ENCODE peak calls at places on chromosomes 1 and 21, in ten cellular contexts. M is small intestine; V is endodermal cell; Y is tibial artery; Q is lower lobe of right lung; K is GM23338; S is right atrium auricular region; G is neural progenitor cell; F is CD8-positive, alpha-beta memory T cell; J is pancreas. T is an unnamed sample.

GRCh38 chr1:222641269-222641948 is 23.5 kb downstream of the MIA3 start:
- DNase-seq in M (no peak), Q (no peak), F (no peak), V (no peak), K (peak; percentile 1), S (no peak), J (no peak), G (no peak), Y (no peak), T (no peak)

GRCh38 chr1:200035397-200035955 is 8.0 kb downstream of the NR5A2 start:
- DNase-seq in F (no peak), K (peak; percentile 69), S (no peak), V (peak; percentile 73), J (peak; percentile 41), Q (no peak), G (peak; percentile 55), M (no peak), Y (no peak), T (peak; percentile 52)

GRCh38 chr1:234760303-234760723 is 150.3 kb upstream of the IRF2BP2 start:
- DNase-seq in V (peak; percentile 83), M (no peak), F (no peak), S (no peak), J (no peak), Y (no peak), G (no peak), K (peak; percentile 88), Q (no peak), T (no peak)

GRCh38 chr1:31382379-31382989 is 9.6 kb upstream of the FABP3 start:
- DNase-seq in M (no peak), V (no peak), F (no peak), S (no peak), G (no peak), J (no peak), K (no peak), Y (no peak), Q (no peak), T (no peak)

GRCh38 chr1:52152976-52153375 is 11.1 kb downstream of the ZFYVE9 start:
- DNase-seq in K (no peak), G (no peak), Q (no peak), Y (no peak), F (no peak), M (no peak), J (no peak), V (no peak), S (no peak), T (no peak)

GRCh38 chr1:217029311-217030157 is 306.3 kb upstream of the ESRRG start:
- DNase-seq in K (no peak), M (peak; percentile 67), Y (no peak), G (no peak), J (peak; percentile 54), V (no peak), F (no peak), S (no peak), Q (peak; percentile 50), T (peak; percentile 66)

GRCh38 chr1:43531453-43531905 is 796 bp downstream of the PTPRF start:
- DNase-seq in S (no peak), J (no peak), F (no peak), V (peak; percentile 83), Y (no peak), K (peak; percentile 71), Q (peak; percentile 69), M (peak; percentile 61), G (peak; percentile 71), T (peak; percentile 59)

GRCh38 chr1:77175230-77175844 is 43.9 kb downstream of the PIGK start:
- DNase-seq in Q (no peak), V (peak; percentile 59), Y (no peak), G (peak; percentile 53), J (no peak), F (no peak), M (no peak), S (no peak), K (peak; percentile 59), T (no peak)

GRCh38 chr1:15188145-15188544 is 34.6 kb downstream of the TMEM51 start:
- DNase-seq in F (no peak), K (no peak), Q (no peak), Y (no peak), S (no peak), V (peak; percentile 88), J (no peak), G (peak; percentile 57), M (peak; percentile 68), T (peak; percentile 45)

GRCh38 chr1:13702425-13703127 is 2.6 kb downstream of the PRDM2 start:
- DNase-seq in F (peak; percentile 64), M (no peak), G (no peak), V (no peak), J (no peak), Y (no peak), S (no peak), K (no peak), Q (no peak), T (no peak)

GRCh38 chr1:113783254-113784103 is 24.2 kb upstream of the PHTF1 start:
- DNase-seq in G (no peak), F (peak; percentile 25), J (peak; percentile 28), M (peak; percentile 61), K (no peak), Y (no peak), Q (no peak), S (no peak), V (no peak), T (peak; percentile 68)

GRCh38 chr1:57019240-57019805 is 53.5 kb upstream of the C8B start:
- DNase-seq in G (no peak), J (no peak), Q (no peak), Y (no peak), F (no peak), K (no peak), S (no peak), V (no peak), M (peak; percentile 52), T (no peak)

GRCh38 chr1:1847061-1847460 is 43.8 kb downstream of the GNB1 start:
- DNase-seq in Y (no peak), M (peak; percentile 87), G (no peak), J (peak; percentile 20), F (no peak), S (no peak), K (no peak), Q (no peak), V (no peak), T (no peak)

GRCh38 chr1:1839311-1839965 is 51.4 kb downstream of the GNB1 start:
- DNase-seq in F (no peak), M (no peak), Y (no peak), J (no peak), Q (no peak), G (no peak), K (no peak), S (no peak), V (no peak), T (no peak)

GRCh38 chr1:1846386-1846918 is 44.4 kb downstream of the GNB1 start:
- DNase-seq in V (no peak), Y (no peak), S (no peak), J (no peak), F (no peak), Q (no peak), G (no peak), M (no peak), K (no peak), T (no peak)

GRCh38 chr1:1841575-1841991 is 49.3 kb downstream of the GNB1 start:
- DNase-seq in G (no peak), Y (no peak), F (no peak), J (no peak), S (no peak), K (no peak), M (no peak), Q (no peak), V (no peak), T (no peak)

GRCh38 chr1:1842360-1843146 is 48.3 kb downstream of the GNB1 start:
- DNase-seq in Q (no peak), J (no peak), F (no peak), Y (no peak), V (no peak), S (no peak), M (no peak), G (no peak), K (no peak), T (no peak)
- H3K4me1 ChIP-seq in Q (peaks cover 61% of the 10 kb centered on the region), J (peaks cover 2% of the 10 kb centered on the region), F (peaks cover 24% of the 10 kb centered on the region), Y (no peaks in the 10 kb centered on the region), V (peaks cover 9% of the 10 kb centered on the region), S (no peaks in the 10 kb centered on the region), M (peaks cover 19% of the 10 kb centered on the region), G (no peaks in the 10 kb centered on the region), K (peaks cover 2% of the 10 kb centered on the region), T (peaks cover 41% of the 10 kb centered on the region)

DNA sequence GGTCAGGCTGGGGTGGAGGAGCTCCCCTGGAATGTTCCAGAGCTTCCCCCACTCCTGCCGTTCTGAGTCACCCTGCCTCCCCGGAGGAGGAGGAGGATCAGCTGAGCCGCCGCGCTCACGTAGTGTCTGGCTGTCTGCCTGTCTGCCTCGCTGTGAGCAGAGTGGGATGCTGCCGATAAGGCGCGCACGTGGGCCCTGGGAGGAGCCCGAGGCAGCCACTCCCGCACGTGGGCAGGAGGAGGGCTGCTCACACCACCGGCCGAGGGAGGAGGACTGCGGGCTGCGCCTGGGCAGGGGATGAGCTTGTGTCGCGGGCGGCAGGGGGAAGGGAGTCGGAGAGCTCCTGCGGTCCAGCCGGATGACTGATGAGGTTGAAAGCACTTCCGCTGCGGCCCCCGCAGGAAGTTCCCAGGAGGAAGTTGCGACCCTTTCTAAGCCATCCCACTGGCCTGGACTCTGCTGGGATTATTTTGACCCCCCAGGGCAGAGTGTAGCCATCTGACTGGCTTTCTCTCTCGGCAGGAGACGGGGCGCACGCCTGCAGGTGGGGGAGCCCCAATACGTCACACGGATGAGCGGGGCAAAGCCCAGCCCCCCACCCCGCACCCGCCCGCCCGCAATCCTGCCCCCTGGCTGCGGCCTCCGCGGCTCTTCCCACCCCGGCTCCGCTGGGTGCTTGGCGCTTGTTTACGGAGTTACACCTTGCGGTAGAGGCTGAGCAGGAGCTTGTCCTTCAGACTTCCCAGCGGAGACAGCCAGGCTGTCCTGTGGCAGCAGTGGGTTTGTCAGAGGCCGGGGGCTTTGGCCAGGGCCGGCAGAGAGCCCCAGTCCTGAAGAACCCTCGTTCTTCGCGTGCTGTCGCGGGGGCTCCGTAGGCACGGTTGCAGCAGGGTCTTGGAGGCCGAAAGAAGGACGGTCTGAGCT is 9.8 kb downstream of the PDXK start:
- DNase-seq in G (peak; percentile 87), V (peak; percentile 93), J (peak; percentile 90), M (peak; percentile 88), S (peak; percentile 97), F (peak; percentile 84), Q (peak; percentile 96), Y (peak; percentile 97), K (peak; percentile 94), T (peak; percentile 96)
- H3K4me3 ChIP-seq in G (peak overlapping the region; percentile 63), V (peak overlapping the region; percentile 82), J (no peak overlapping the region), M (peak overlapping the region; percentile 25), S (peak overlapping the region; percentile 43), F (peak overlapping the region; percentile 66), Q (peak overlapping the region; percentile 57), Y (peak overlapping the region; percentile 72), K (peak overlapping the region; percentile 88), T (peak overlapping the region; percentile 40)

DNA sequence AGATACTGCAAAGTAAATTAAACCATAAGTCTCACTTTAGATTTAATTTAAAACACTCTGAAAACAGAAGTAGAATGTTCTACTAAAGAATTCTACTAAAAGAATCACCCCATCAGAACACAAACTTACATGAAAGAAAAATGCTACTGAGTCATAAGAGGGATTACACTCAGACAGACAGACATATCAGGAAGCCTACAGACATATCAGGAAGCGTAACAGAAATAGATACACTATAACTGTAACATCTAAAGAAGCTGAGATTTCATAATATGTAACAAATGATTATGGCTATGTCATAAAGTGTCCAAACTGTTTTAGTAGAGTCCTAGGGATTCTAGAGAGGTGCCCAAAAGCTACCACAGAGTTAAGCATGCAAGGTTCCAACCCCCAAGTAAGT is 23.9 kb downstream of the FOXJ3 start:
- DNase-seq in Q (no peak), M (no peak), J (no peak), F (no peak), K (no peak), V (no peak), Y (no peak), S (no peak), G (no peak), T (no peak)
- H3K4me1 ChIP-seq in Q (peaks cover 42% of the 10 kb centered on the region), M (peaks cover 2% of the 10 kb centered on the region), J (peaks cover 13% of the 10 kb centered on the region), F (peaks cover 29% of the 10 kb centered on the region), K (no peaks in the 10 kb centered on the region), V (no peaks in the 10 kb centered on the region), Y (no peaks in the 10 kb centered on the region), S (no peaks in the 10 kb centered on the region), G (peaks cover 4% of the 10 kb centered on the region), T (peaks cover 22% of the 10 kb centered on the region)

GRCh38 chr1:147619741-147620140 is 50.6 kb downstream of the ACP6 start:
- DNase-seq in G (no peak), Y (no peak), F (no peak), M (no peak), K (no peak), Q (no peak), V (no peak), J (no peak), S (no peak), T (no peak)
- H3K4me3 ChIP-seq in G (no peak overlapping the region), Y (no peak overlapping the region), F (no peak overlapping the region), M (no peak overlapping the region), K (no peak overlapping the region), Q (no peak overlapping the region), V (no peak overlapping the region), J (no peak overlapping the region), S (no peak overlapping the region), T (no peak overlapping the region)

T was measured in upper lobe of left lung.